ENCODE peak calls at places on chromosome 15, in eight cellular contexts. P is K562, B is uterus, S is A549, J is HCT116, Y is IMR-90, A is NB4, C is stomach. F is an unnamed sample.

GRCh38 chr15:57865294-57865693 is 158.8 kb downstream of the POLR2M start:
- DNase-seq in P (peak; percentile 23), B (no peak), S (no peak), J (no peak), Y (no peak), A (peak; percentile 2), C (no peak), F (no peak)

GRCh38 chr15:44882499-44882968 is 74.0 kb upstream of the TERB2 start:
- DNase-seq in P (no peak), B (no peak), S (no peak), J (no peak), Y (no peak), A (no peak), C (no peak), F (no peak)

GRCh38 chr15:88090406-88091085 is 166.0 kb downstream of the NTRK3 start:
- DNase-seq in P (no peak), B (peak; percentile 64), S (no peak), J (no peak), Y (no peak), A (no peak), C (no peak), F (no peak)

GRCh38 chr15:35827949-35828348 is 282.0 kb upstream of the DPH6 start:
- DNase-seq in P (no peak), B (no peak), S (no peak), J (no peak), Y (no peak), A (no peak), C (no peak), F (no peak)

GRCh38 chr15:25733856-25734679 is 129.1 kb downstream of the ATP10A start:
- DNase-seq in P (no peak), B (no peak), S (no peak), J (no peak), Y (no peak), A (no peak), C (no peak), F (no peak)

GRCh38 chr15:52674831-52675230 is 4.4 kb downstream of the ATOSA start:
- DNase-seq in P (no peak), B (no peak), S (no peak), J (no peak), Y (no peak), A (no peak), C (no peak), F (no peak)

GRCh38 chr15:89150286-89150685 is 62.0 kb downstream of the ABHD2 start:
- DNase-seq in P (no peak), B (no peak), S (no peak), J (no peak), Y (no peak), A (no peak), C (no peak), F (no peak)

GRCh38 chr15:35499723-35500122 is 46.2 kb downstream of the DPH6 start:
- DNase-seq in P (no peak), B (no peak), S (no peak), J (no peak), Y (no peak), A (no peak), C (no peak), F (no peak)

GRCh38 chr15:94080416-94080815 is 150.9 kb upstream of the MCTP2 start:
- DNase-seq in P (no peak), B (no peak), S (no peak), J (no peak), Y (no peak), A (peak; percentile 38), C (no peak), F (no peak)

DNA sequence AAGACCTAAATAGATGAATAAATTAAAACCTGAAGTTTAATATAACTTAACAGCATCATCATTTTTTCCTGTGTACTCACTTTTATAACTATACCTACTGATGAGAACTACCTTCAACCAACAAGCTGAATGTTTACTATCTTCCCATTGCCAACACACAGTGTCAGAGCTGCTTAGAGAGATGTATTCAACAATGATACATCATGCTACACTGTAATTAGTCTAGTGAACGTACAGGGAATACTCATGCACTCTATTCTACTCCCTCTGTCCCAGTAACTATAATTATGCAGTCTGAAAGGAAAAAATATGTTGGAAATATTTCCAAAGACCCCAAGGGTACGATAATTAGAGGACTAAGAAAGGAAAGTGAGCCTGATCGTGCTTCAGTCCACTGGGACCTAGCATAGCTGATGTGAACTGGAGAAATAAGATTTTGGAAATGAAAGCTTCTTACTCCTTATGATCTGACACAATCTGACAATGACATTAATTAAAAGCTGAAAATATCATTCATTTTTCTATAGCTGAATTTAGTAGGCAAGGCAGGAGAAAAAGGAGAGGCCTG is 36.9 kb upstream of the FSIP1 start:
- DNase-seq in P (no peak), B (no peak), S (no peak), J (no peak), Y (no peak), A (no peak), C (no peak), F (no peak)
- H3K4me3 ChIP-seq in P (no peak overlapping the region), B (no peak overlapping the region), S (no peak overlapping the region), J (no peak overlapping the region), Y (no peak overlapping the region), A (no peak overlapping the region), C (no peak overlapping the region), F (no peak overlapping the region)

DNA sequence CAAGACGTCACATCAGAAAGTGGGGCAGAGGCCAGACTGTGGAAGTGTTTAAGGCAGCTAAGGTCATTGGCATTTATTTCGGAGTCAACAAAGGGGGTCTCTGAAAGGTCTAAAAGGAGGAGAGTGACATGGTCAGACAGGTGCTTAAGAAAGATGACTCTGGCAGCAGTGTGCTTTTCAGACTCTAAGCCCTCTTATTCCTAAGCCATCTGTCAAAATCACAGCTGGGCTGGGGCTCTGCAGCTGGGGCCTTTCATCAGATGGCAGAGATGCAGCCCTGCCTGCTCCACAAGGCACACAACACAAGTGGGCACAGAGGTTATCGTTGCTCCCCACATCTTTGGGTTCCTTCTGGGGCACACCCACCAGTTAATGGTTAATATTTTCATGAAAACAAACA is 14.0 kb downstream of the FBXL22 start:
- DNase-seq in P (no peak), B (no peak), S (no peak), J (no peak), Y (no peak), A (no peak), C (no peak), F (no peak)
- TF ChIP-seq POLR2A in P (no peak), B (no peak), S (no peak), J (no peak), Y (no peak), A (no peak), C (no peak), F (no peak)

GRCh38 chr15:72227192-72227586 is 3.8 kb downstream of the PKM start:
- DNase-seq in P (peak; percentile 31), B (peak; percentile 40), S (no peak), J (peak; percentile 59), Y (peak; percentile 91), A (peak; percentile 65), C (no peak), F (no peak)
- H3K4me3 ChIP-seq in P (peak overlapping the region; percentile 5), B (no peak overlapping the region), S (peak overlapping the region; percentile 91), J (peak overlapping the region; percentile 82), Y (no peak overlapping the region), A (peak overlapping the region; percentile 66), C (no peak overlapping the region), F (no peak overlapping the region)

GRCh38 chr15:40353697-40354096 is 2.9 kb downstream of the PHGR1 start:
- DNase-seq in P (no peak), B (no peak), S (no peak), J (no peak), Y (no peak), A (no peak), C (peak; percentile 60), F (no peak)
- TF ChIP-seq POLR2A in P (no peak), B (no peak), S (no peak), J (no peak), Y (no peak), A (no peak), C (no peak), F (no peak)

DNA sequence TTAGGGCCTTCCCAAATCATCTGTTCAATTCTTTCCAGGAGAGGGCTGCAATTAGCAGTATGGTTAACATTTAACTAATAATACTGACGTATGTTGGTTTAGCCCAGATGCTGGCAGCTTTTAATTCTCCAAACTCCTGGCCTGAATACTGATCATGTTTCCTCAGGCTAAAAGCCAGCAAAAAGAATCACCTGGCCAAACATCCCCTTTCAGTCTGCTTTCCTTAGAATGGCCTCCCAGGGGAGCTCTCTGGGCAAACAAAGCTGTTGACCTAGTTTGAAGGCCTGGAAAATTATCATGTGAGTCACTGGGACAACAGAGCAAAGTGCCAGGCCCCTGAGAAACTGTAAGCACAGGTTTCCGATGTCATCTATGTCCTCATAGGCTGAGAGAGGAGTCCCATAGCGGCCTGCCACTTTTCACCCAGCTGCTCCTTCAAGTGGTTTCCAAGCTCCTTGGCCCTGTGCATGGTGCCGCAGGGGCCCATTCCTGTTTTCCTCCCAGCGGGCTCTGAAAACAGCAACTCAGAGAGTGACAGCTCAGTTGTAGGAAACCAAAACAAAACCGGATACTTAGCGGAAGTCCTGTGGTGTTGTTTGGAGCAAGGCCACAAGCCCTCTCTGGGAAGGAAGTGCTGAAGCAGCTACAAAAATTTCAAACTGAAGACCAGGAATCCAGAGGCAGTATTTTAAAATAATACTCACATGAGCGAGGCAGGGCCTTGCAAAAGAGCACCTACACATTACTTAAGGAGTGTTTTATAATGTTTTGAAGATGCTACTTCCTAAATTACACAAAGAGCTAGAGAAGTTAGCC is 36.5 kb upstream of the RAB11A start:
- DNase-seq in P (peak; percentile 75), B (peak; percentile 84), S (peak; percentile 99), J (peak; percentile 83), Y (peak; percentile 90), A (peak; percentile 37), C (peak; percentile 89), F (no peak)
- H3K4me3 ChIP-seq in P (no peak overlapping the region), B (no peak overlapping the region), S (peak overlapping the region; percentile 9), J (no peak overlapping the region), Y (peak overlapping the region; percentile 4), A (no peak overlapping the region), C (peak overlapping the region; percentile 9), F (peak overlapping the region; percentile 24)

DNA sequence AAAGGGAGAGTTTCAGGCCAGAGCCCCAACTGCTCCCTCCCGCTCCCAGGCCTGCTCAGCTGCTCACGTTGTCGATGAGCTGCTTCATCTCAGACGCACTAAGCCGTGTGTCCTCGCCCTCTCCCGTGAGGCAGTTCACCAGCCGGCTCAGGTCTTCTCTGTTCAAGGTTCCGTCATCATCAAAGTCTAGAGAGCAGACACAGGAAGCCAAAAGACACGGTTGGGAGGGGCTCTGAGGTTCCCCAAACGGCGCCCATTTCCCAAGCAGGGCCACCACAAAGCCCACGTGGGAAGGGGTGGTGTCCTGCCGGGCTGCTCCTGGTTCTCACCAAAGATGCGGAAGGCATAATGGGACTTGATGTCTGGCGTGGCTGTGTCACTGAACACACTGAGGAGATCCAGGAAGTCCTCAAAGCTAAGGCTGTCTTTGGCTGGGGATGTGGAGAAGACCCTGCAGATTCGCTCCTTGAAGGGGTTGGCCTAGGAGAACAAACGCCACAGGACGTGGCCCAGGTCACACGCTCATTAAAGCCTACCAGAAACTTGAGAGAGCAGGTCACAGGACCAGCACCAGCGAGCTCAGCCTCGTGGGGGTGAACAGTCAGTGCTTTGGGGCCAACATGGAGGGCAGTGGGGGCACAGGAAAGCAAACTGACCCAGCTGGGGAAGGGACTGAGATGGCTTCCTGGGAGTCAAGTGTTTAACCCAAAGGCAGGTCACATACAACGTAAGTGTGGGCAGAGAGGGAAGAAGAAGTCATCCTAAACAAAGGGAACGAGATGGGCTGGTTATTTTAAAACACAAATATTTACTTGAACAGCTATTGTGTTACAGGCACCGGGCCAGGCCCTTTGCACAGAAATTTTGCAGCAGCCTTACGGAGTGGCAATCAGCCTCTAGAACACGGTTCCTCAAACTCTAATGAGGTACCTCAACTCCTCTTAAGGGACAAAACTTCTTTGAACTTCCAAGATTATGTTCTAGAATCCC is 2.4 kb downstream of the CIB1 start:
- DNase-seq in P (no peak), B (no peak), S (no peak), J (no peak), Y (no peak), A (no peak), C (peak; percentile 70), F (peak; percentile 20)
- TF ChIP-seq POLR2A in P (no peak), B (no peak), S (no peak), J (no peak), Y (no peak), A (no peak), C (no peak), F (no peak)

F was measured in esophagus squamous epithelium.